ENCODE peak calls at places on chromosomes 11 and 22, in nine cellular contexts. One of them, this sample, is unnamed. For H3K4me1 and H3K36me3, the result is how much of the 10 kb centered on the place peaks cover.

GRCh38 chr11:76371170-76371569 is 9.8 kb downstream of the THAP12 start:
- DNase-seq in HepG2: no peak
- DNase-seq in endodermal cell: no peak
- DNase-seq in HCT116: peak
- DNase-seq in neural progenitor cell: no peak
- DNase-seq in endothelial cell of umbilical vein: peak
- DNase-seq in GM12878: peak
- DNase-seq in mammary epithelial cell: peak
- DNase-seq in PC-3: peak
- DNase-seq in this sample: peak

GRCh38 chr22:21952586-21953571 is at the start of gene PPM1F:
- DNase-seq in PC-3: peak
- DNase-seq in endodermal cell: peak
- DNase-seq in endothelial cell of umbilical vein: peak
- DNase-seq in mammary epithelial cell: peak
- DNase-seq in HepG2: peak
- DNase-seq in HCT116: no peak
- DNase-seq in neural progenitor cell: peak
- DNase-seq in GM12878: peak
- DNase-seq in this sample: peak

GRCh38 chr11:57427692-57428082 is 766 bp upstream of the SLC43A3 start:
- DNase-seq in GM12878: no peak
- DNase-seq in HCT116: no peak
- DNase-seq in neural progenitor cell: no peak
- DNase-seq in endodermal cell: no peak
- DNase-seq in PC-3: no peak
- DNase-seq in mammary epithelial cell: no peak
- DNase-seq in HepG2: no peak
- DNase-seq in endothelial cell of umbilical vein: no peak
- DNase-seq in this sample: no peak

GRCh38 chr11:79206951-79207350 is 233.9 kb downstream of the TENM4 start:
- DNase-seq in endodermal cell: peak
- DNase-seq in HCT116: no peak
- DNase-seq in neural progenitor cell: no peak
- DNase-seq in PC-3: no peak
- DNase-seq in endothelial cell of umbilical vein: no peak
- DNase-seq in mammary epithelial cell: no peak
- DNase-seq in GM12878: no peak
- DNase-seq in HepG2: no peak
- DNase-seq in this sample: no peak

GRCh38 chr11:1224109-1224485 is 1.2 kb downstream of the MUC5B start:
- DNase-seq in neural progenitor cell: no peak
- DNase-seq in mammary epithelial cell: no peak
- DNase-seq in HepG2: no peak
- DNase-seq in GM12878: no peak
- DNase-seq in PC-3: peak
- DNase-seq in endothelial cell of umbilical vein: no peak
- DNase-seq in HCT116: no peak
- DNase-seq in endodermal cell: no peak
- DNase-seq in this sample: no peak

GRCh38 chr22:37172266-37173245 is 15.5 kb downstream of the C1QTNF6 start:
- DNase-seq in endodermal cell: peak
- DNase-seq in endothelial cell of umbilical vein: no peak
- DNase-seq in PC-3: no peak
- DNase-seq in GM12878: no peak
- DNase-seq in HepG2: no peak
- DNase-seq in HCT116: no peak
- DNase-seq in mammary epithelial cell: no peak
- DNase-seq in neural progenitor cell: no peak
- DNase-seq in this sample: no peak

GRCh38 chr22:38864361-38865191 is 7.4 kb downstream of the CBX6 start:
- DNase-seq in endothelial cell of umbilical vein: peak
- DNase-seq in GM12878: no peak
- DNase-seq in HCT116: no peak
- DNase-seq in PC-3: no peak
- DNase-seq in neural progenitor cell: no peak
- DNase-seq in HepG2: no peak
- DNase-seq in mammary epithelial cell: no peak
- DNase-seq in endodermal cell: peak
- DNase-seq in this sample: no peak

GRCh38 chr11:113286001-113286400 is 28.4 kb upstream of the TTC12 start:
- DNase-seq in mammary epithelial cell: no peak
- DNase-seq in neural progenitor cell: no peak
- DNase-seq in HepG2: no peak
- DNase-seq in GM12878: no peak
- DNase-seq in endothelial cell of umbilical vein: no peak
- DNase-seq in HCT116: no peak
- DNase-seq in endodermal cell: no peak
- DNase-seq in PC-3: no peak
- DNase-seq in this sample: no peak

GRCh38 chr11:59891781-59892181 is 13.2 kb downstream of the OOSP3 start:
- DNase-seq in neural progenitor cell: peak
- DNase-seq in GM12878: no peak
- DNase-seq in HepG2: no peak
- DNase-seq in endodermal cell: peak
- DNase-seq in mammary epithelial cell: no peak
- DNase-seq in endothelial cell of umbilical vein: no peak
- DNase-seq in PC-3: no peak
- DNase-seq in HCT116: no peak
- DNase-seq in this sample: no peak

GRCh38 chr11:96426356-96427103 is 36.7 kb downstream of the JRKL start:
- DNase-seq in mammary epithelial cell: peak
- DNase-seq in GM12878: no peak
- DNase-seq in endothelial cell of umbilical vein: peak
- DNase-seq in HCT116: peak
- DNase-seq in endodermal cell: no peak
- DNase-seq in neural progenitor cell: peak
- DNase-seq in HepG2: peak
- DNase-seq in PC-3: peak
- DNase-seq in this sample: peak

GRCh38 chr11:114180301-114181055 is 115.7 kb upstream of the NNMT start:
- DNase-seq in HCT116: no peak
- DNase-seq in HepG2: peak
- DNase-seq in neural progenitor cell: peak
- DNase-seq in GM12878: no peak
- DNase-seq in mammary epithelial cell: no peak
- DNase-seq in endodermal cell: peak
- DNase-seq in endothelial cell of umbilical vein: peak
- DNase-seq in PC-3: peak
- DNase-seq in this sample: peak

GRCh38 chr11:723120-723883 is 17.3 kb downstream of the EPS8L2 start:
- DNase-seq in endodermal cell: no peak
- DNase-seq in neural progenitor cell: peak
- DNase-seq in endothelial cell of umbilical vein: peak
- DNase-seq in mammary epithelial cell: peak
- DNase-seq in PC-3: peak
- DNase-seq in GM12878: no peak
- DNase-seq in HCT116: no peak
- DNase-seq in HepG2: peak
- DNase-seq in this sample: peak

GRCh38 chr11:33802414-33802950 is 28.2 kb upstream of the FBXO3 start:
- DNase-seq in endothelial cell of umbilical vein: peak
- DNase-seq in HCT116: peak
- DNase-seq in GM12878: no peak
- DNase-seq in HepG2: peak
- DNase-seq in PC-3: peak
- DNase-seq in neural progenitor cell: peak
- DNase-seq in mammary epithelial cell: peak
- DNase-seq in endodermal cell: peak
- DNase-seq in this sample: peak

GRCh38 chr22:22768885-22769284 is 118.7 kb upstream of the IGLL5 start:
- DNase-seq in HepG2: no peak
- DNase-seq in PC-3: no peak
- DNase-seq in endothelial cell of umbilical vein: no peak
- DNase-seq in endodermal cell: no peak
- DNase-seq in mammary epithelial cell: no peak
- DNase-seq in neural progenitor cell: no peak
- DNase-seq in HCT116: no peak
- DNase-seq in GM12878: no peak
- DNase-seq in this sample: no peak

GRCh38 chr22:20199906-20200305 is 49.1 kb upstream of the CCDC188 start:
- DNase-seq in HCT116: no peak
- DNase-seq in HepG2: no peak
- DNase-seq in mammary epithelial cell: no peak
- DNase-seq in PC-3: no peak
- DNase-seq in GM12878: no peak
- DNase-seq in endodermal cell: no peak
- DNase-seq in neural progenitor cell: no peak
- DNase-seq in endothelial cell of umbilical vein: no peak
- DNase-seq in this sample: no peak

GRCh38 chr22:28075260-28075981 is 156.4 kb upstream of the PITPNB start:
- DNase-seq in HepG2: peak
- DNase-seq in GM12878: no peak
- DNase-seq in endothelial cell of umbilical vein: peak
- DNase-seq in neural progenitor cell: no peak
- DNase-seq in mammary epithelial cell: peak
- DNase-seq in endodermal cell: no peak
- DNase-seq in PC-3: peak
- DNase-seq in HCT116: no peak
- DNase-seq in this sample: peak

GRCh38 chr22:25396615-25397200 is 167.8 kb upstream of the GRK3 start:
- DNase-seq in mammary epithelial cell: no peak
- DNase-seq in endodermal cell: no peak
- DNase-seq in PC-3: no peak
- DNase-seq in neural progenitor cell: no peak
- DNase-seq in HCT116: no peak
- DNase-seq in GM12878: no peak
- DNase-seq in endothelial cell of umbilical vein: no peak
- DNase-seq in HepG2: peak
- DNase-seq in this sample: no peak
- H3K4me1 ChIP-seq in mammary epithelial cell: under half
- H3K4me1 ChIP-seq in endodermal cell: under half
- H3K4me1 ChIP-seq in PC-3: under half
- H3K4me1 ChIP-seq in neural progenitor cell: under half
- H3K4me1 ChIP-seq in HCT116: half or more
- H3K4me1 ChIP-seq in GM12878: under half
- H3K4me1 ChIP-seq in endothelial cell of umbilical vein: under half
- H3K4me1 ChIP-seq in HepG2: half or more
- H3K4me1 ChIP-seq in this sample: under half

GRCh38 chr11:64744544-64745218 is 739 bp upstream of the RASGRP2 start:
- DNase-seq in endodermal cell: no peak
- DNase-seq in endothelial cell of umbilical vein: no peak
- DNase-seq in HCT116: no peak
- DNase-seq in mammary epithelial cell: no peak
- DNase-seq in GM12878: no peak
- DNase-seq in HepG2: no peak
- DNase-seq in neural progenitor cell: peak
- DNase-seq in PC-3: no peak
- DNase-seq in this sample: peak
- H3K9ac ChIP-seq in endodermal cell: no peak
- H3K9ac ChIP-seq in endothelial cell of umbilical vein: no peak
- H3K9ac ChIP-seq in HCT116: no peak
- H3K9ac ChIP-seq in mammary epithelial cell: no peak
- H3K9ac ChIP-seq in GM12878: peak
- H3K9ac ChIP-seq in HepG2: no peak
- H3K9ac ChIP-seq in neural progenitor cell: no peak
- H3K9ac ChIP-seq in PC-3: no peak
- H3K9ac ChIP-seq in this sample: no peak

DNA sequence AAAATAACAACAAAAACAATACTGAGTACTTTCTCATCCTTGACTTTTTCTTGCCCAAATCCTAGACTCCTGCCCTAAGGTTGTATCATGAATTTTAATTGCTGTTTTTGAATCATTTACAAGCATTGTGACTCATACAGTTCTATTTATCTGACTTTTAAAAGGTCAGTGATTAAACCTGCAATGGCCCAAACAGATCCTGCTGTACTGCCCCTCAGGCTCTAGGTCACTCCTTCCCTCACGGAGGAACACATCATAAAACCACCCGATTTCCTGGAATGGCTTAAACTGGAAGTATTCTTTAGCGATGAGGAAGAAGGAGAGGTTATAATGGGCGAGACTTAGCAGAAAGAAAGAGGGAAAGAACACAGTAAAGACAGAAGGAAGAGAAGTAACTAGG is 12.3 kb downstream of the ARFGAP3 start:
- DNase-seq in neural progenitor cell: no peak
- DNase-seq in HepG2: no peak
- DNase-seq in HCT116: peak
- DNase-seq in endodermal cell: no peak
- DNase-seq in endothelial cell of umbilical vein: peak
- DNase-seq in mammary epithelial cell: peak
- DNase-seq in GM12878: no peak
- DNase-seq in PC-3: peak
- DNase-seq in this sample: no peak
- H3K36me3 ChIP-seq in neural progenitor cell: under half
- H3K36me3 ChIP-seq in HepG2: under half
- H3K36me3 ChIP-seq in HCT116: under half
- H3K36me3 ChIP-seq in endodermal cell: under half
- H3K36me3 ChIP-seq in endothelial cell of umbilical vein: under half
- H3K36me3 ChIP-seq in mammary epithelial cell: under half
- H3K36me3 ChIP-seq in GM12878: under half
- H3K36me3 ChIP-seq in PC-3: under half
- H3K36me3 ChIP-seq in this sample: half or more

GRCh38 chr22:45760682-45761081 is 89.0 kb downstream of the ATXN10 start:
- DNase-seq in endodermal cell: no peak
- DNase-seq in GM12878: no peak
- DNase-seq in HCT116: no peak
- DNase-seq in mammary epithelial cell: no peak
- DNase-seq in PC-3: no peak
- DNase-seq in HepG2: no peak
- DNase-seq in neural progenitor cell: no peak
- DNase-seq in endothelial cell of umbilical vein: no peak
- DNase-seq in this sample: no peak

GRCh38 chr22:45768490-45768889 is 96.9 kb downstream of the ATXN10 start:
- DNase-seq in PC-3: no peak
- DNase-seq in endodermal cell: no peak
- DNase-seq in HCT116: no peak
- DNase-seq in neural progenitor cell: peak
- DNase-seq in GM12878: no peak
- DNase-seq in HepG2: no peak
- DNase-seq in endothelial cell of umbilical vein: no peak
- DNase-seq in mammary epithelial cell: no peak
- DNase-seq in this sample: no peak

GRCh38 chr22:45763236-45763624 is 91.6 kb downstream of the ATXN10 start:
- DNase-seq in PC-3: no peak
- DNase-seq in neural progenitor cell: no peak
- DNase-seq in endothelial cell of umbilical vein: no peak
- DNase-seq in mammary epithelial cell: no peak
- DNase-seq in endodermal cell: peak
- DNase-seq in HepG2: no peak
- DNase-seq in HCT116: no peak
- DNase-seq in GM12878: no peak
- DNase-seq in this sample: no peak

GRCh38 chr22:45762545-45763235 is 91.1 kb downstream of the ATXN10 start:
- DNase-seq in PC-3: no peak
- DNase-seq in HCT116: no peak
- DNase-seq in GM12878: no peak
- DNase-seq in endothelial cell of umbilical vein: no peak
- DNase-seq in HepG2: no peak
- DNase-seq in neural progenitor cell: no peak
- DNase-seq in mammary epithelial cell: no peak
- DNase-seq in endodermal cell: no peak
- DNase-seq in this sample: no peak

DNA sequence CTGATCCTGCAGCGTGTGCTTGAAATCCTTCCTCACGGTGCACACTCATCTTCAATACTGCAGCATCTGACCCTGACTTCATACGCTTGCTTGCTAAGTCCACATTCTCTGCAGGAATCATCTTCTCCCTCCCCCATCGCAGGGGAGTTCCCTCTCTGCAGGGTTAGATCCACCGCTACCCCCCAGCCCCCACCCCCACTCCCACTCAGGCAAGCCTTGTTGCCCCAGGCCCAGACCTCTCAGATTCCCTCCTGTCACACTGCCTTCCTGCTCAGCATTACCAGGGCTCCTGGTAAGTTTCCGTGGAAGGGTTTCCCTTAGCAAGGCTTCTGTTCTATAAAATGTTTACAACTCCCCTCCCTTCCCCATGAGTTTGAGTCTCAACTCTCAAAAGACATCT is 92.4 kb downstream of the ATXN10 start:
- DNase-seq in neural progenitor cell: peak
- DNase-seq in HepG2: no peak
- DNase-seq in PC-3: no peak
- DNase-seq in endodermal cell: no peak
- DNase-seq in mammary epithelial cell: no peak
- DNase-seq in endothelial cell of umbilical vein: no peak
- DNase-seq in HCT116: no peak
- DNase-seq in GM12878: no peak
- DNase-seq in this sample: no peak
- H3K4me1 ChIP-seq in neural progenitor cell: half or more
- H3K4me1 ChIP-seq in HepG2: under half
- H3K4me1 ChIP-seq in PC-3: under half
- H3K4me1 ChIP-seq in endodermal cell: under half
- H3K4me1 ChIP-seq in mammary epithelial cell: under half
- H3K4me1 ChIP-seq in endothelial cell of umbilical vein: under half
- H3K4me1 ChIP-seq in HCT116: under half
- H3K4me1 ChIP-seq in GM12878: under half
- H3K4me1 ChIP-seq in this sample: under half